ENCODE peak calls at places on chromosomes 6 and 20, in eight cellular contexts. V, R, D, T, W, C, X and F are unnamed samples.

GRCh38 chr6:132768051-132768517 is 10.4 kb upstream of the VNN2 start:
- DNase-seq in D (peak), V (peak), T (peak), R (no peak), C (no peak), W (peak), X (peak), F (peak)

GRCh38 chr6:149985506-149985937 is 21.8 kb downstream of the ULBP1 start:
- DNase-seq in V (no peak), D (no peak), W (no peak), T (no peak), R (no peak), X (no peak), C (no peak), F (no peak)

GRCh38 chr20:3704085-3704484 is 8.3 kb downstream of the SIGLEC1 start:
- DNase-seq in W (no peak), T (no peak), C (no peak), R (no peak), D (no peak), X (no peak), V (no peak), F (no peak)

GRCh38 chr6:45625191-45625664 is 247.5 kb upstream of the SUPT3H start:
- DNase-seq in T (no peak), V (no peak), R (no peak), W (no peak), C (no peak), D (no peak), X (no peak), F (no peak)

GRCh38 chr6:16811277-16811979 is 50.2 kb upstream of the ATXN1 start:
- DNase-seq in C (no peak), V (no peak), X (no peak), W (no peak), D (no peak), R (no peak), T (no peak), F (no peak)

GRCh38 chr20:51428451-51429143 is 113.9 kb downstream of the NFATC2 start:
- DNase-seq in T (peak), W (peak), R (no peak), D (no peak), C (no peak), V (peak), X (peak), F (no peak)

GRCh38 chr6:11851405-11851804 is 72.8 kb upstream of the ADTRP start:
- DNase-seq in T (no peak), D (no peak), C (no peak), X (no peak), V (no peak), R (no peak), W (no peak), F (no peak)

GRCh38 chr6:139732451-139732850 is 358.0 kb upstream of the CITED2 start:
- DNase-seq in C (no peak), R (peak), W (no peak), X (no peak), D (no peak), V (no peak), T (no peak), F (peak)

GRCh38 chr6:134729590-134729989 is 220.3 kb downstream of the ALDH8A1 start:
- DNase-seq in W (no peak), X (no peak), T (no peak), V (no peak), C (no peak), R (no peak), D (no peak), F (no peak)

GRCh38 chr6:42190784-42191183 is 4.0 kb downstream of the GUCA1B start:
- DNase-seq in X (no peak), V (no peak), W (no peak), C (no peak), R (no peak), D (no peak), T (no peak), F (no peak)

GRCh38 chr6:143773503-143773902 is 69.6 kb upstream of the LTV1 start:
- DNase-seq in X (no peak), R (no peak), V (no peak), D (no peak), W (no peak), T (no peak), C (no peak), F (no peak)

GRCh38 chr6:170091639-170092579 is 199.0 kb downstream of the DLL1 start:
- DNase-seq in R (no peak), C (no peak), T (peak), V (peak), D (no peak), W (peak), X (no peak), F (no peak)

GRCh38 chr20:12058201-12058600 is 140.5 kb downstream of the BTBD3 start:
- DNase-seq in T (no peak), R (no peak), X (no peak), V (no peak), D (no peak), W (no peak), C (no peak), F (no peak)

GRCh38 chr20:33442136-33443005 is 1.2 kb downstream of the SNTA1 start:
- DNase-seq in V (peak), T (no peak), X (peak), R (no peak), C (no peak), D (no peak), W (no peak), F (no peak)

GRCh38 chr6:20644667-20645370 is 110.6 kb downstream of the CDKAL1 start:
- DNase-seq in D (no peak), V (no peak), W (no peak), R (no peak), C (no peak), T (no peak), X (no peak), F (no peak)

GRCh38 chr6:91786474-91787184 is 1199.8 kb upstream of the MAP3K7 start:
- DNase-seq in R (no peak), D (no peak), T (no peak), V (peak), C (no peak), W (no peak), X (no peak), F (no peak)

GRCh38 chr6:169248521-169248971 is 5.1 kb downstream of the THBS2 start:
- DNase-seq in C (no peak), W (no peak), T (peak), V (no peak), D (no peak), R (no peak), X (no peak), F (no peak)

GRCh38 chr6:134436950-134437349 is 119.0 kb upstream of the SGK1 start:
- DNase-seq in X (no peak), V (no peak), W (no peak), D (no peak), C (no peak), T (no peak), R (no peak), F (no peak)

GRCh38 chr20:10469599-10469998 is 34.5 kb downstream of the SLX4IP start:
- DNase-seq in V (no peak), T (no peak), D (peak), W (peak), X (no peak), C (no peak), R (peak), F (peak)

GRCh38 chr6:87281426-87281825 is 41.0 kb upstream of the SMIM8 start:
- DNase-seq in R (no peak), W (no peak), C (no peak), V (no peak), T (no peak), X (no peak), D (no peak), F (no peak)

GRCh38 chr6:48834706-48835105 is 628.3 kb downstream of the MMUT start:
- DNase-seq in C (no peak), D (no peak), X (no peak), W (no peak), V (no peak), R (no peak), T (no peak), F (no peak)

GRCh38 chr6:108653864-108654402 is 93.2 kb downstream of the FOXO3 start:
- DNase-seq in T (peak), W (peak), R (no peak), X (no peak), C (no peak), D (no peak), V (no peak), F (no peak)

GRCh38 chr6:26474439-26474881 is 16.7 kb downstream of the BTN2A1 start:
- DNase-seq in D (no peak), X (no peak), C (no peak), R (no peak), V (no peak), T (no peak), W (no peak), F (no peak)

GRCh38 chr6:107870379-107870778 is 46.3 kb upstream of the SCML4 start:
- DNase-seq in X (no peak), D (no peak), T (no peak), V (no peak), W (no peak), C (no peak), R (no peak), F (no peak)

GRCh38 chr6:3746119-3746691 is 5.3 kb downstream of the PXDC1 start:
- DNase-seq in R (no peak), T (peak), W (no peak), D (no peak), C (peak), V (no peak), X (peak), F (no peak)

GRCh38 chr20:53829086-53829703 is 235.6 kb upstream of the ZNF217 start:
- DNase-seq in W (peak), T (no peak), X (no peak), V (no peak), D (no peak), R (no peak), C (no peak), F (no peak)

GRCh38 chr20:61901421-61902212 is 164.1 kb downstream of the TAF4 start:
- DNase-seq in X (peak), T (no peak), C (no peak), W (no peak), R (no peak), V (no peak), D (no peak), F (peak)